ENCODE peak calls at places on chromosome 6, in ten cellular contexts. One of them, this sample, is unnamed.

GRCh38 chr6:130033999-130034814 is 15.8 kb downstream of the L3MBTL3 start:
- DNase-seq in A549: no peak
- DNase-seq in uterus: peak; percentile 41
- DNase-seq in kidney: no peak
- DNase-seq in PC-3: peak; percentile 59
- DNase-seq in mucosa of descending colon: no peak
- DNase-seq in pancreas: no peak
- DNase-seq in HepG2: no peak
- DNase-seq in fibroblast of lung: peak; percentile 87
- DNase-seq in ovary: no peak
- DNase-seq in this sample: no peak

GRCh38 chr6:147615659-147616456 is 107.4 kb downstream of the SAMD5 start:
- DNase-seq in kidney: no peak
- DNase-seq in mucosa of descending colon: no peak
- DNase-seq in fibroblast of lung: peak; percentile 89
- DNase-seq in pancreas: no peak
- DNase-seq in A549: no peak
- DNase-seq in uterus: no peak
- DNase-seq in ovary: no peak
- DNase-seq in HepG2: no peak
- DNase-seq in PC-3: no peak
- DNase-seq in this sample: no peak

GRCh38 chr6:40395066-40395697 is 192.0 kb downstream of the LRFN2 start:
- DNase-seq in HepG2: no peak
- DNase-seq in uterus: no peak
- DNase-seq in kidney: no peak
- DNase-seq in mucosa of descending colon: no peak
- DNase-seq in pancreas: peak; percentile 40
- DNase-seq in fibroblast of lung: no peak
- DNase-seq in PC-3: peak; percentile 4
- DNase-seq in ovary: no peak
- DNase-seq in A549: no peak
- DNase-seq in this sample: no peak

GRCh38 chr6:3958255-3958654 is 109.1 kb downstream of the FAM50B start:
- DNase-seq in A549: no peak
- DNase-seq in uterus: no peak
- DNase-seq in pancreas: no peak
- DNase-seq in HepG2: no peak
- DNase-seq in mucosa of descending colon: no peak
- DNase-seq in kidney: no peak
- DNase-seq in PC-3: no peak
- DNase-seq in fibroblast of lung: no peak
- DNase-seq in ovary: no peak
- DNase-seq in this sample: no peak

GRCh38 chr6:83252717-83253116 is 59.6 kb downstream of the RWDD2A start:
- DNase-seq in kidney: no peak
- DNase-seq in A549: no peak
- DNase-seq in uterus: no peak
- DNase-seq in fibroblast of lung: peak; percentile 72
- DNase-seq in HepG2: no peak
- DNase-seq in pancreas: no peak
- DNase-seq in ovary: no peak
- DNase-seq in PC-3: peak; percentile 69
- DNase-seq in mucosa of descending colon: no peak
- DNase-seq in this sample: no peak

GRCh38 chr6:125421853-125422252 is 120.1 kb upstream of the HDDC2 start:
- DNase-seq in uterus: no peak
- DNase-seq in pancreas: no peak
- DNase-seq in ovary: no peak
- DNase-seq in A549: peak; percentile 1
- DNase-seq in HepG2: no peak
- DNase-seq in kidney: no peak
- DNase-seq in PC-3: no peak
- DNase-seq in mucosa of descending colon: no peak
- DNase-seq in fibroblast of lung: no peak
- DNase-seq in this sample: no peak

GRCh38 chr6:141634269-141634668 is 498.5 kb upstream of the GJE1 start:
- DNase-seq in ovary: no peak
- DNase-seq in kidney: no peak
- DNase-seq in PC-3: no peak
- DNase-seq in A549: no peak
- DNase-seq in mucosa of descending colon: no peak
- DNase-seq in uterus: no peak
- DNase-seq in fibroblast of lung: no peak
- DNase-seq in HepG2: no peak
- DNase-seq in pancreas: no peak
- DNase-seq in this sample: no peak

GRCh38 chr6:128822271-128822670 is 60.7 kb upstream of the LAMA2 start:
- DNase-seq in uterus: no peak
- DNase-seq in PC-3: no peak
- DNase-seq in ovary: peak; percentile 23
- DNase-seq in fibroblast of lung: peak; percentile 72
- DNase-seq in mucosa of descending colon: no peak
- DNase-seq in A549: no peak
- DNase-seq in pancreas: no peak
- DNase-seq in kidney: no peak
- DNase-seq in HepG2: no peak
- DNase-seq in this sample: no peak

GRCh38 chr6:129817332-129817731 is 43.8 kb downstream of the TMEM244 start:
- DNase-seq in pancreas: no peak
- DNase-seq in PC-3: no peak
- DNase-seq in uterus: no peak
- DNase-seq in HepG2: no peak
- DNase-seq in ovary: no peak
- DNase-seq in fibroblast of lung: no peak
- DNase-seq in A549: no peak
- DNase-seq in kidney: no peak
- DNase-seq in mucosa of descending colon: no peak
- DNase-seq in this sample: no peak

GRCh38 chr6:110543106-110543505 is 66.7 kb upstream of the SLC22A16 start:
- DNase-seq in mucosa of descending colon: no peak
- DNase-seq in A549: no peak
- DNase-seq in uterus: no peak
- DNase-seq in PC-3: peak; percentile 81
- DNase-seq in kidney: no peak
- DNase-seq in fibroblast of lung: no peak
- DNase-seq in pancreas: no peak
- DNase-seq in ovary: no peak
- DNase-seq in HepG2: no peak
- DNase-seq in this sample: no peak

GRCh38 chr6:78460711-78461110 is 406.6 kb upstream of the IRAK1BP1 start:
- DNase-seq in mucosa of descending colon: no peak
- DNase-seq in PC-3: no peak
- DNase-seq in uterus: no peak
- DNase-seq in HepG2: no peak
- DNase-seq in A549: no peak
- DNase-seq in ovary: no peak
- DNase-seq in fibroblast of lung: no peak
- DNase-seq in pancreas: no peak
- DNase-seq in kidney: no peak
- DNase-seq in this sample: no peak

GRCh38 chr6:166542580-166542912 is 43.9 kb downstream of the RAMACL start:
- DNase-seq in fibroblast of lung: no peak
- DNase-seq in ovary: no peak
- DNase-seq in kidney: no peak
- DNase-seq in HepG2: no peak
- DNase-seq in pancreas: peak; percentile 28
- DNase-seq in PC-3: peak; percentile 70
- DNase-seq in A549: no peak
- DNase-seq in uterus: no peak
- DNase-seq in mucosa of descending colon: no peak
- DNase-seq in this sample: no peak

GRCh38 chr6:166540631-166541331 is 45.7 kb downstream of the RAMACL start:
- DNase-seq in pancreas: no peak
- DNase-seq in ovary: no peak
- DNase-seq in fibroblast of lung: no peak
- DNase-seq in uterus: no peak
- DNase-seq in PC-3: no peak
- DNase-seq in HepG2: no peak
- DNase-seq in kidney: no peak
- DNase-seq in mucosa of descending colon: no peak
- DNase-seq in A549: no peak
- DNase-seq in this sample: no peak

GRCh38 chr6:166541366-166541765 is 45.1 kb downstream of the RAMACL start:
- DNase-seq in fibroblast of lung: no peak
- DNase-seq in kidney: no peak
- DNase-seq in pancreas: no peak
- DNase-seq in mucosa of descending colon: no peak
- DNase-seq in HepG2: no peak
- DNase-seq in uterus: no peak
- DNase-seq in A549: no peak
- DNase-seq in ovary: no peak
- DNase-seq in PC-3: no peak
- DNase-seq in this sample: no peak

GRCh38 chr6:166543603-166544293 is 42.7 kb downstream of the RAMACL start:
- DNase-seq in kidney: no peak
- DNase-seq in pancreas: no peak
- DNase-seq in PC-3: no peak
- DNase-seq in HepG2: no peak
- DNase-seq in uterus: no peak
- DNase-seq in mucosa of descending colon: no peak
- DNase-seq in ovary: no peak
- DNase-seq in A549: no peak
- DNase-seq in fibroblast of lung: no peak
- DNase-seq in this sample: no peak

GRCh38 chr6:166541876-166542579 is 44.5 kb downstream of the RAMACL start:
- DNase-seq in PC-3: no peak
- DNase-seq in HepG2: no peak
- DNase-seq in mucosa of descending colon: no peak
- DNase-seq in pancreas: no peak
- DNase-seq in fibroblast of lung: no peak
- DNase-seq in kidney: no peak
- DNase-seq in A549: no peak
- DNase-seq in uterus: no peak
- DNase-seq in ovary: no peak
- DNase-seq in this sample: no peak
- H3K4me3 ChIP-seq in PC-3: peak overlapping the region; percentile 47
- H3K4me3 ChIP-seq in HepG2: no peak overlapping the region
- H3K4me3 ChIP-seq in mucosa of descending colon: no peak overlapping the region
- H3K4me3 ChIP-seq in pancreas: no peak overlapping the region
- H3K4me3 ChIP-seq in fibroblast of lung: no peak overlapping the region
- H3K4me3 ChIP-seq in kidney: no peak overlapping the region
- H3K4me3 ChIP-seq in A549: no peak overlapping the region
- H3K4me3 ChIP-seq in uterus: no peak overlapping the region
- H3K4me3 ChIP-seq in ovary: no peak overlapping the region
- H3K4me3 ChIP-seq in this sample: peak overlapping the region; percentile 0

GRCh38 chr6:127483399-127484055 is 24.3 kb upstream of the KIAA0408 start:
- DNase-seq in PC-3: no peak
- DNase-seq in uterus: no peak
- DNase-seq in kidney: no peak
- DNase-seq in mucosa of descending colon: no peak
- DNase-seq in pancreas: no peak
- DNase-seq in HepG2: no peak
- DNase-seq in ovary: no peak
- DNase-seq in A549: no peak
- DNase-seq in fibroblast of lung: no peak
- DNase-seq in this sample: no peak
- H3K4me1 ChIP-seq in PC-3: peaks cover 53% of the 10 kb centered on the region
- H3K4me1 ChIP-seq in uterus: no peaks in the 10 kb centered on the region
- H3K4me1 ChIP-seq in kidney: peaks cover 4% of the 10 kb centered on the region
- H3K4me1 ChIP-seq in mucosa of descending colon: no peaks in the 10 kb centered on the region
- H3K4me1 ChIP-seq in pancreas: no peaks in the 10 kb centered on the region
- H3K4me1 ChIP-seq in HepG2: peaks cover 20% of the 10 kb centered on the region
- H3K4me1 ChIP-seq in ovary: peaks cover 5% of the 10 kb centered on the region
- H3K4me1 ChIP-seq in A549: peaks cover 44% of the 10 kb centered on the region
- H3K4me1 ChIP-seq in fibroblast of lung: peaks cover 3% of the 10 kb centered on the region
- H3K4me1 ChIP-seq in this sample: peaks cover 9% of the 10 kb centered on the region

GRCh38 chr6:158503846-158504245 is 56.0 kb upstream of the TMEM181 start:
- DNase-seq in PC-3: no peak
- DNase-seq in mucosa of descending colon: no peak
- DNase-seq in pancreas: no peak
- DNase-seq in fibroblast of lung: no peak
- DNase-seq in A549: no peak
- DNase-seq in ovary: no peak
- DNase-seq in HepG2: no peak
- DNase-seq in uterus: no peak
- DNase-seq in kidney: no peak
- DNase-seq in this sample: no peak

GRCh38 chr6:158507174-158507573 is 52.7 kb upstream of the TMEM181 start:
- DNase-seq in fibroblast of lung: no peak
- DNase-seq in PC-3: no peak
- DNase-seq in A549: no peak
- DNase-seq in pancreas: no peak
- DNase-seq in ovary: no peak
- DNase-seq in mucosa of descending colon: no peak
- DNase-seq in uterus: no peak
- DNase-seq in HepG2: no peak
- DNase-seq in kidney: no peak
- DNase-seq in this sample: no peak

GRCh38 chr6:158508450-158508849 is 51.4 kb upstream of the TMEM181 start:
- DNase-seq in uterus: no peak
- DNase-seq in kidney: no peak
- DNase-seq in pancreas: no peak
- DNase-seq in A549: no peak
- DNase-seq in PC-3: no peak
- DNase-seq in HepG2: no peak
- DNase-seq in mucosa of descending colon: no peak
- DNase-seq in ovary: no peak
- DNase-seq in fibroblast of lung: no peak
- DNase-seq in this sample: no peak

GRCh38 chr6:158505194-158505593 is 54.7 kb upstream of the TMEM181 start:
- DNase-seq in uterus: no peak
- DNase-seq in kidney: no peak
- DNase-seq in pancreas: no peak
- DNase-seq in mucosa of descending colon: no peak
- DNase-seq in A549: no peak
- DNase-seq in PC-3: no peak
- DNase-seq in fibroblast of lung: no peak
- DNase-seq in HepG2: no peak
- DNase-seq in ovary: no peak
- DNase-seq in this sample: no peak

GRCh38 chr6:158506577-158506976 is 53.3 kb upstream of the TMEM181 start:
- DNase-seq in pancreas: no peak
- DNase-seq in PC-3: no peak
- DNase-seq in ovary: no peak
- DNase-seq in fibroblast of lung: no peak
- DNase-seq in HepG2: peak; percentile 45
- DNase-seq in uterus: no peak
- DNase-seq in kidney: no peak
- DNase-seq in mucosa of descending colon: no peak
- DNase-seq in A549: peak; percentile 10
- DNase-seq in this sample: no peak
- TF ChIP-seq CTCF in pancreas: no peak
- TF ChIP-seq CTCF in PC-3: peak; percentile 49
- TF ChIP-seq CTCF in ovary: no peak
- TF ChIP-seq CTCF in fibroblast of lung: peak; percentile 27
- TF ChIP-seq CTCF in HepG2: peak; percentile 41
- TF ChIP-seq CTCF in uterus: no peak
- TF ChIP-seq CTCF in kidney: no peak
- TF ChIP-seq CTCF in mucosa of descending colon: no peak
- TF ChIP-seq CTCF in A549: peak; percentile 12
- TF ChIP-seq CTCF in this sample: no peak

DNA sequence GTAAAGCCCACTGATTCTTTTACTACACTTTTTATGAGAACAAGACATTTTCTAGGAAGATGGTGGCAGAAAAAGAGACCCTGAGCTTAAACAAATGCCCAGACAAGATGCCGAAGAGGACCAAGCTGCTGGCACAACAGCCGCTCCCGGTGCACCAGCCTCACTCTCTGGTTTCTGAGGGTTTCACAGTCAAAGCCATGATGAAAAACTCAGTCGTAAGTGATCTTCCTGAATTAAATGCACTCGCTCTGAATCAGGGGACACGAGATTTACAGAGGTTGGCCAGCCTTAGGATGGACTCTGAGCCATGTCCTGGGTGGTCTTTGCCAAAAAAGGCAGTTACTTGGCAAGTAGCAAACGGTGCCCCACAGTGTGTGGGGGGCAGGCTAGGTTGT is 400 bp downstream of the PACRG start:
- DNase-seq in fibroblast of lung: no peak
- DNase-seq in PC-3: no peak
- DNase-seq in pancreas: peak; percentile 7
- DNase-seq in kidney: no peak
- DNase-seq in mucosa of descending colon: no peak
- DNase-seq in HepG2: no peak
- DNase-seq in uterus: peak; percentile 35
- DNase-seq in A549: no peak
- DNase-seq in ovary: peak; percentile 29
- DNase-seq in this sample: no peak
- H3K4me3 ChIP-seq in fibroblast of lung: peak overlapping the region; percentile 57
- H3K4me3 ChIP-seq in PC-3: peak overlapping the region; percentile 61
- H3K4me3 ChIP-seq in pancreas: no peak overlapping the region
- H3K4me3 ChIP-seq in kidney: peak overlapping the region; percentile 69
- H3K4me3 ChIP-seq in mucosa of descending colon: no peak overlapping the region
- H3K4me3 ChIP-seq in HepG2: no peak overlapping the region
- H3K4me3 ChIP-seq in uterus: peak overlapping the region; percentile 85
- H3K4me3 ChIP-seq in A549: peak overlapping the region; percentile 94
- H3K4me3 ChIP-seq in ovary: peak overlapping the region; percentile 87
- H3K4me3 ChIP-seq in this sample: peak overlapping the region; percentile 87

This sample was measured in upper lobe of right lung.